ENCODE peak calls at places on chromosomes 16 and 17, in eight cellular contexts. R is HFFc6, Q is PC-9, T is AG10803, U is transverse colon, F is mucosa of descending colon, K is pancreas, A is cardiac fibroblast. C is an unnamed sample.

GRCh38 chr17:6461792-6462524 is 17.7 kb downstream of the PIMREG start:
- DNase-seq in T (no peak), K (no peak), A (no peak), Q (no peak), F (no peak), U (no peak), R (no peak), C (no peak)

GRCh38 chr17:14471052-14471451 is 170.2 kb downstream of the HS3ST3B1 start:
- DNase-seq in Q (no peak), T (peak; percentile 91), R (peak; percentile 60), A (peak; percentile 85), K (no peak), U (peak; percentile 11), F (peak; percentile 12), C (no peak)

GRCh38 chr17:6761817-6762216 is 6.0 kb downstream of the XAF1 start:
- DNase-seq in U (no peak), T (no peak), K (no peak), F (no peak), Q (no peak), R (no peak), A (no peak), C (no peak)

GRCh38 chr16:20868890-20869289 is 31.3 kb downstream of the DCUN1D3 start:
- DNase-seq in F (peak; percentile 82), A (peak; percentile 57), R (peak; percentile 46), Q (no peak), T (peak; percentile 73), U (peak; percentile 88), K (peak; percentile 91), C (no peak)

GRCh38 chr17:64504769-64505319 is 1.2 kb downstream of the DDX5 start:
- DNase-seq in T (peak; percentile 56), F (no peak), R (no peak), K (no peak), A (peak; percentile 53), U (no peak), Q (no peak), C (no peak)

GRCh38 chr16:85296859-85297698 is 184.8 kb upstream of the CIBAR2 start:
- DNase-seq in K (peak; percentile 70), F (peak; percentile 61), T (peak; percentile 29), Q (no peak), U (peak; percentile 58), R (peak; percentile 18), A (peak; percentile 27), C (no peak)

GRCh38 chr16:87583453-87584131 is 18.7 kb upstream of the JPH3 start:
- DNase-seq in U (no peak), Q (no peak), T (peak; percentile 43), R (peak; percentile 22), A (peak; percentile 82), K (no peak), F (no peak), C (no peak)

GRCh38 chr16:69471121-69471520 is 46.7 kb downstream of the CYB5B start:
- DNase-seq in R (no peak), U (no peak), A (no peak), K (no peak), Q (no peak), T (no peak), F (no peak), C (no peak)

GRCh38 chr17:6940186-6940649 is 55.6 kb upstream of the ALOX12 start:
- DNase-seq in U (peak; percentile 9), Q (no peak), A (peak; percentile 43), R (no peak), F (no peak), K (no peak), T (peak; percentile 41), C (no peak)

GRCh38 chr17:40355123-40355803 is 9.3 kb downstream of the GJD3 start:
- DNase-seq in T (peak; percentile 43), F (peak; percentile 85), Q (no peak), K (peak; percentile 83), A (peak; percentile 61), U (peak; percentile 79), R (peak; percentile 33), C (peak; percentile 92)
- TF ChIP-seq CTCF in T (peak; percentile 74), F (peak; percentile 87), Q (peak; percentile 93), K (peak; percentile 93), A (peak; percentile 93), U (peak; percentile 93), R (peak; percentile 98), C (peak; percentile 96)

GRCh38 chr17:75205793-75206163 is 299 bp downstream of the NUP85 start:
- DNase-seq in U (no peak), F (no peak), T (no peak), Q (no peak), K (no peak), R (no peak), A (no peak), C (no peak)
- TF ChIP-seq CTCF in U (no peak), F (no peak), T (peak; percentile 11), Q (no peak), K (no peak), R (no peak), A (no peak), C (no peak)

GRCh38 chr17:59106463-59107305 is at the start of gene TRIM37:
- DNase-seq in T (peak; percentile 98), K (peak; percentile 98), U (peak; percentile 99), Q (peak; percentile 98), A (peak; percentile 99), F (peak; percentile 97), R (peak; percentile 98), C (peak; percentile 100)
- TF ChIP-seq CTCF in T (no peak), K (no peak), U (no peak), Q (no peak), A (no peak), F (peak; percentile 17), R (peak; percentile 34), C (no peak)

GRCh38 chr17:43916385-43916784 is 9.0 kb upstream of the MPP2 start:
- DNase-seq in U (no peak), A (no peak), R (no peak), T (no peak), Q (no peak), K (no peak), F (no peak), C (no peak)

GRCh38 chr17:43917016-43917347 is 9.6 kb upstream of the MPP2 start:
- DNase-seq in F (no peak), U (no peak), R (no peak), K (no peak), A (no peak), T (no peak), Q (no peak), C (no peak)

GRCh38 chr17:43918026-43918389 is 10.7 kb upstream of the MPP2 start:
- DNase-seq in A (no peak), T (no peak), R (no peak), U (no peak), F (no peak), Q (no peak), K (no peak), C (no peak)

GRCh38 chr17:43915561-43915960 is 8.2 kb upstream of the MPP2 start:
- DNase-seq in R (no peak), K (no peak), U (no peak), F (no peak), T (peak; percentile 31), Q (no peak), A (peak; percentile 38), C (no peak)

DNA sequence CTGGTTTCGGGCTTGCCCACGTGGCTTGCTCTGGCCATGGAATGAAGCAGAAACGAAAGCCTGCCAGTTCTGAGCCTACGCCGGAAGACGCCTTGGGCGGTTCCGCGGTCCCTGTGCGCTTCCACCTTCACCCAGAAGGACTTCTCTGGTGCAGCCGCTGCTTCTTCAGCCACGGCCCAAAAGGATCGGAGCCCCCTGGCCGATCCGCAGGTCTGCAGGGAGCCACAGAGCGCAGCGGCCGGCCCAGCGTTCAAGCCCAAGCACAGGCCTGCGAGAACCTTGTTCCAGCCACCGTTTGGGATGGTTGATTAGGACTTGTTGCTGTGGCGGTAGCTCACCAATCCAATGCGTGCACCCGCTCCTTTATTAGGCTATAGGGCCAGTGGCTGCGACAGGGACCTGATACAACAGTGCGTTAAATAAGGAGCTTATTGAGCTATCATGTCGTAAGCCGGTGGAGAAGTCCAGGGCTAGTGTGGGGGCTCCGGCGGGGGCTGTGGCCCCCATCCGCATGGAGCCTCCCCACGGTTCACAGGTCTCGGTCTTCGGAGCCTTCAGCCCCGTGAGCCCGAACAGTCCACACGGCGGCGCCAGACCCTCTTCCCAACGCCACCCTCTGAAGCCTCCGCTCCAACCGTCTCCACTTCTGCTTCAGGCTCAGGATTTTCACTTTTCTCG is 10.2 kb upstream of the MPP2 start:
- DNase-seq in Q (no peak), A (peak; percentile 44), U (peak; percentile 50), K (no peak), R (no peak), T (peak; percentile 14), F (peak; percentile 81), C (no peak)
- TF ChIP-seq CTCF in Q (no peak), A (peak; percentile 71), U (peak; percentile 57), K (no peak), R (peak; percentile 38), T (peak; percentile 52), F (no peak), C (peak; percentile 30)

GRCh38 chr16:82016268-82016667 is 5.0 kb upstream of the SDR42E1 start:
- DNase-seq in K (no peak), R (no peak), U (no peak), T (peak; percentile 58), F (peak; percentile 57), Q (no peak), A (peak; percentile 57), C (no peak)
- TF ChIP-seq CTCF in K (peak; percentile 29), R (peak; percentile 56), U (peak; percentile 37), T (peak; percentile 47), F (no peak), Q (peak; percentile 66), A (peak; percentile 47), C (peak; percentile 22)

C was measured in osteocyte.